ENCODE peak calls at places on chromosomes 11 and 22, in five cellular contexts. N is GM13976, U is AG10803, Q is H9, I is lower lobe of right lung. K is an unnamed sample.

GRCh38 chr11:20351870-20352269 is 11.6 kb upstream of the HTATIP2 start:
- DNase-seq in N (no peak), U (no peak), Q (no peak), I (no peak), K (no peak)

GRCh38 chr11:103601230-103601846 is 435.1 kb upstream of the DDI1 start:
- DNase-seq in N (peak; percentile 28), U (peak; percentile 76), Q (peak; percentile 48), I (no peak), K (peak; percentile 38)

GRCh38 chr11:95175969-95176368 is 55.0 kb downstream of the SESN3 start:
- DNase-seq in N (no peak), U (no peak), Q (no peak), I (no peak), K (no peak)

GRCh38 chr11:848380-848931 is 5.8 kb downstream of the TSPAN4 start:
- DNase-seq in N (peak; percentile 88), U (no peak), Q (peak; percentile 65), I (no peak), K (peak; percentile 86)

GRCh38 chr11:64580387-64580786 is 10.6 kb upstream of the SLC22A12 start:
- DNase-seq in N (no peak), U (no peak), Q (no peak), I (peak; percentile 3), K (no peak)

GRCh38 chr11:42315267-42315666 is 855.8 kb upstream of the LRRC4C start:
- DNase-seq in N (no peak), U (no peak), Q (no peak), I (no peak), K (no peak)

GRCh38 chr11:104812416-104812815 is 85.8 kb downstream of the CASP12 start:
- DNase-seq in N (no peak), U (no peak), Q (no peak), I (no peak), K (no peak)

GRCh38 chr11:15258433-15259350 is 144.0 kb downstream of the INSC start:
- DNase-seq in N (no peak), U (peak; percentile 28), Q (no peak), I (no peak), K (no peak)

GRCh38 chr22:41919357-41920224 is 4.7 kb upstream of the SHISA8 start:
- DNase-seq in N (peak; percentile 90), U (peak; percentile 42), Q (peak; percentile 93), I (peak; percentile 74), K (peak; percentile 87)

GRCh38 chr11:1072821-1073231 is 1.8 kb upstream of the MUC2 start:
- DNase-seq in N (no peak), U (no peak), Q (no peak), I (no peak), K (no peak)

GRCh38 chr22:45376009-45376408 is 37.4 kb downstream of the SMC1B start:
- DNase-seq in N (peak; percentile 20), U (no peak), Q (no peak), I (no peak), K (no peak)

GRCh38 chr11:75760710-75761493 is 7.7 kb upstream of the DGAT2 start:
- DNase-seq in N (no peak), U (peak; percentile 50), Q (no peak), I (no peak), K (no peak)

GRCh38 chr22:50477923-50478322 is 3.1 kb upstream of the SBF1 start:
- DNase-seq in N (no peak), U (no peak), Q (no peak), I (no peak), K (no peak)

GRCh38 chr11:70872299-70872698 is 380.1 kb downstream of the SHANK2 start:
- DNase-seq in N (no peak), U (no peak), Q (no peak), I (no peak), K (no peak)

DNA sequence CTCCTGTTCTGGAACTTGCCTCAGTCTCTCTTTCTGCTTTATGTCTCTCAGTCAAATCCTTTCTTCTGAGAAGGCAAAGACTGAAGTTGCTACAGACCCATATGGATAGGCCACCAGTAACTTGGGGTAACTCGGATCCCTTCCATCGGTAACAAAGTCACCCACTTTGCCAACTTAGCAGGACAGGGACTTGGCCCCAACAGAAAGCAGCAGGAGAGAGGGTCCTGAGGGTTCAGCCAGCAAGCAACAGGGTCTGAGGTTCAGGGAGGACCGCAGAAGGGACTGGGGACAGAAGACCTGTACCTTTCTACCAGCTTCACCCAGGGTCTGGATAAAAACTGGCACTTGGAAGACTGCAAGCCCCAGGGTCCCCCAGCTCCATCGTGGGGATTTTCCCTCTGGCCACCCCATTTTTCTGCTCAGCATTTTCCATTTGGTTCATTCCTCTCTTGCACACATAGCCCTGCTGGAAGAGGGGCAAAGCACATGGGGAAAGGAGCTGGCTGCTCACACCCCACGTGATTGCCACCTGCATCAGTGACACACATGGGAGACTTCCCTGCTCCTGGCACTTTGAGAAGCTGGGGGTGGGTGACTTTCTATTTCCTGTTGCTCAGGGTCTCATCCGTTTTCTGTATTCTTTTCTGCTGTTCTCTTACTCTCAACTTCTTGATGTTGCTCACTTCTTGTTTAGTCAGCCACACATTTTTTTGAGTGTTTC is 34.6 kb upstream of the GNAZ start:
- DNase-seq in N (no peak), U (no peak), Q (no peak), I (no peak), K (peak; percentile 37)
- TF ChIP-seq CTCF in N (no peak), U (no peak), Q (no peak), I (no peak), K (no peak)

GRCh38 chr22:23984430-23984829 is 4.5 kb downstream of the GSTT2 start:
- DNase-seq in N (no peak), U (no peak), Q (no peak), I (no peak), K (peak; percentile 20)
- TF ChIP-seq CTCF in N (peak; percentile 35), U (peak; percentile 60), Q (no peak), I (peak; percentile 70), K (peak; percentile 54)

GRCh38 chr11:66069715-66070603 is at the start of gene PACS1:
- DNase-seq in N (peak; percentile 91), U (peak; percentile 91), Q (peak; percentile 73), I (peak; percentile 88), K (peak; percentile 90)
- TF ChIP-seq CTCF in N (no peak), U (no peak), Q (peak; percentile 32), I (no peak), K (no peak)

GRCh38 chr11:74487875-74488274 is 5.6 kb downstream of the LIPT2 start:
- DNase-seq in N (no peak), U (no peak), Q (peak; percentile 46), I (no peak), K (no peak)
- TF ChIP-seq CTCF in N (peak; percentile 19), U (no peak), Q (peak; percentile 48), I (no peak), K (no peak)